ENCODE peak calls at places on chromosomes 7 and 10, in six cellular contexts. W is SK-N-SH, H is H1, K is K562, G is GM12878, R is HepG2. D is an unnamed sample.

GRCh38 chr10:29174389-29174788 is 114.5 kb upstream of the LYZL1 start:
- DNase-seq in W (no peak), H (no peak), K (peak), G (no peak), R (no peak), D (peak)

GRCh38 chr10:122521011-122521410 is 39.5 kb upstream of the DMBT1 start:
- DNase-seq in W (no peak), H (no peak), K (no peak), G (no peak), R (no peak), D (no peak)

GRCh38 chr7:155387066-155387620 is 70.8 kb upstream of the EN2 start:
- DNase-seq in W (no peak), H (no peak), K (no peak), G (no peak), R (no peak), D (no peak)

GRCh38 chr10:25867321-25867720 is 66.7 kb upstream of the MYO3A start:
- DNase-seq in W (no peak), H (no peak), K (no peak), G (no peak), R (no peak), D (no peak)

GRCh38 chr10:130957423-130957822 is 354.1 kb downstream of the TCERG1L start:
- DNase-seq in W (no peak), H (no peak), K (no peak), G (no peak), R (no peak), D (no peak)

GRCh38 chr7:53697913-53698312 is 662.5 kb downstream of the POM121L12 start:
- DNase-seq in W (no peak), H (no peak), K (no peak), G (no peak), R (no peak), D (no peak)

GRCh38 chr10:126638542-126638941 is 32.0 kb downstream of the C10orf90 start:
- DNase-seq in W (no peak), H (no peak), K (peak), G (no peak), R (no peak), D (no peak)

GRCh38 chr7:17506090-17506489 is 207.6 kb downstream of the AHR start:
- DNase-seq in W (no peak), H (no peak), K (no peak), G (peak), R (peak), D (no peak)

GRCh38 chr7:44283381-44284211 is 41.8 kb downstream of the CAMK2B start:
- DNase-seq in W (peak), H (peak), K (no peak), G (no peak), R (no peak), D (no peak)

GRCh38 chr7:17109017-17109416 is 189.4 kb upstream of the AHR start:
- DNase-seq in W (no peak), H (no peak), K (no peak), G (no peak), R (no peak), D (no peak)

GRCh38 chr10:6473901-6474370 is 106.1 kb downstream of the PRKCQ start:
- DNase-seq in W (no peak), H (no peak), K (no peak), G (peak), R (no peak), D (no peak)

GRCh38 chr10:6473430-6473829 is 106.6 kb downstream of the PRKCQ start:
- DNase-seq in W (no peak), H (no peak), K (peak), G (no peak), R (no peak), D (no peak)

GRCh38 chr10:6478722-6479121 is 101.4 kb downstream of the PRKCQ start:
- DNase-seq in W (no peak), H (no peak), K (peak), G (no peak), R (no peak), D (no peak)

GRCh38 chr10:6482737-6483362 is 97.2 kb downstream of the PRKCQ start:
- DNase-seq in W (no peak), H (no peak), K (no peak), G (no peak), R (no peak), D (no peak)

DNA sequence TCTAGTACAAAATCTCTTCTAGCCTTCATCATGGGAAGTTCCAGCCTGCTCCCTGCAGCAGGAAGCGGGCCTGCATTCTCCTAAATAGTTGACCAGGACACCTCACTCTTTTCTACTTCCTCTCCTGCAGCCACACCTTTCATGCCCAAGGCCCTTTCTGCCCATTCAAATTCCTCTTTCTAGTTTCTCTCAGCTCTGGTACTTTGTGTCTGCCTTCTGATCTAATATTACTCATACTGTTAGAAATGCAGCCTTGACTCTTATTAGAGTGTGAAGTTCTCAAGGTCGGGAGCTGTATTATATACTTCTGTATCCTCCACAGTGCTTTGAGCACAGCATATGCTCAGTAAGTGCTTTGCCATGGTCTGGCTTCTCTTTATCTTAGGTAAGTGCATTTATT is 103.1 kb downstream of the PRKCQ start:
- DNase-seq in W (no peak), H (no peak), K (no peak), G (no peak), R (no peak), D (no peak)
- TF ChIP-seq JUND in W (no peak), H (no peak), K (no peak), G (no peak), R (no peak), D (no peak)

GRCh38 chr10:84540022-84540616 is 211.7 kb downstream of the CCSER2 start:
- DNase-seq in W (no peak), H (no peak), K (no peak), G (no peak), R (no peak), D (no peak)
- H3K4me3 ChIP-seq in W (no peak), H (no peak), K (no peak), G (no peak), R (no peak), D (peak)

DNA sequence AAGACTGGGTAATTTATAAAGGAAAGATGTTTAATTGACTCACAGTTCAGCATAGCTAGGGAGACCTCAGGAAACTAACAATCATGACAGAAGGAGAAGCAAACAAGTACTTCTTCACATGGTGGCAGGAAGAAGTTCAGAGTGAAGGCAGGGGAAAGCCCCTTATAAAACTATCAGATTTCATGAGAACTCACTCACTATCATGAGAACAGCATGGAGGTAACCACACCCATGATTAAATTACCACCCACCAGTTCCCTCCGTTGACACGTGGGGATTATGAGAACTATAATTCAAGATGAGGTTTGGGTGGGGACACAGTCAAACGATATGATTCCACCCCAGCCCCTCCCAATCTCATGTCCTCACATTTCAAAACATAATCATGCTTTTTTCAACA is 124.2 kb upstream of the PCGF5 start:
- DNase-seq in W (no peak), H (no peak), K (no peak), G (no peak), R (no peak), D (no peak)
- TF ChIP-seq JUND in W (no peak), H (no peak), K (no peak), G (no peak), R (no peak), D (no peak)

GRCh38 chr10:120456143-120456625 is 843 bp upstream of the PLPP4 start:
- DNase-seq in W (no peak), H (peak), K (no peak), G (no peak), R (no peak), D (no peak)

GRCh38 chr10:120456626-120457430 is at the start of gene PLPP4:
- DNase-seq in W (peak), H (peak), K (peak), G (no peak), R (no peak), D (no peak)

GRCh38 chr10:120458432-120458831 is 1.4 kb downstream of the PLPP4 start:
- DNase-seq in W (no peak), H (no peak), K (no peak), G (no peak), R (no peak), D (no peak)

GRCh38 chr10:120459185-120459584 is 2.2 kb downstream of the PLPP4 start:
- DNase-seq in W (peak), H (no peak), K (peak), G (no peak), R (no peak), D (no peak)

DNA sequence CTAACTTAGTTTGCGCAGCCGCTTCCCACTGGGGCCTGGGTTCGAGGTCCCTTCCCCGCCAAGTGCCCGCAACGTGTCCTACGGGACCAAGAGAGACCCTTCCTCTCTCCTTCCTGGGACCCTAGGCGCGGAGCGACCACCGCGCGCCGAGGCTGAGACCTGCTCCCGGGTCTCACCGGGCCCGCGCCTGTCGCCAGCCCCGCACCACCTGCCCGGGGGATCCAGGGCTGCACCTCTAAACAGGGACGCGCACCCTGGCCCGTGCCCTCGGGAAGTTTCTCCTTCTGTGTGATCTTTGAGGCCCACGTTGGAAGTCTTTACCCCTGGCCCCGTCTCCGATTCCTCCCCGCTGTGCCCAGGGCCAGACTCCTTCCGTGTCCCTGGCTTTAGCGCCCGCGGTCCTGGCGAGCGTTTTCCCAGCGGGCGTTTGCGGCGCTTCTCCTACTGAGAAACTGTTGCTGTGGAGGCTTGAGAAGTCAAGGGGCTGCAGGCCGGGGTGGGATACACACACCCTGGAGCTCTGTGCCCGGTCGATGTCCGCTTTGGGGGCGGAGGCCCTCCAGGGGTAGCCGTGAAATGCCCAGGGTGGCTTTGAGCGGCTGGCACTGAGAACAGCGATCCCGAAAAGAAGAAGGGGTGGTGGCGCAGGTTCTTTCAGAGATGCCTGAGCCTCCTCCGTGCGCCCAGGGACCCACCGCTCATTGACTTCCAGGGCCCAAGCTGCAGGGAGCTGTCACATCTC is 575 bp downstream of the PLPP4 start:
- DNase-seq in W (no peak), H (no peak), K (no peak), G (no peak), R (no peak), D (no peak)
- H3K4me3 ChIP-seq in W (peak), H (peak), K (no peak), G (no peak), R (no peak), D (no peak)